ENCODE peak calls at places on chromosomes 7 and 10, in eight cellular contexts. F is T-helper 2 cell; I is Peyer's patch; Y is HFF-Myc; X is central memory CD4-positive, alpha-beta T cell; O is sciatic nerve; J is LoVo; H is mucosa of gallbladder. D is an unnamed sample.

GRCh38 chr7:123625254-123625653 is 23.6 kb downstream of the ASB15 start:
- DNase-seq in F (no peak), I (no peak), Y (no peak), X (no peak), O (no peak), J (no peak), H (no peak), D (no peak)

GRCh38 chr10:93867481-93867880 is 26.3 kb upstream of the SLC35G1 start:
- DNase-seq in F (no peak), I (no peak), Y (no peak), X (no peak), O (no peak), J (no peak), H (no peak), D (no peak)

GRCh38 chr10:51640120-51640819 is 59.1 kb downstream of the CSTF2T start:
- DNase-seq in F (no peak), I (no peak), Y (no peak), X (no peak), O (no peak), J (no peak), H (no peak), D (no peak)

GRCh38 chr10:72105098-72105475 is 16.7 kb upstream of the SPOCK2 start:
- DNase-seq in F (no peak), I (no peak), Y (no peak), X (no peak), O (no peak), J (no peak), H (no peak), D (no peak)

GRCh38 chr10:69644658-69645295 is 14.7 kb downstream of the FAM241B start:
- DNase-seq in F (peak; percentile 6), I (peak; percentile 74), Y (peak; percentile 39), X (no peak), O (peak; percentile 68), J (peak; percentile 60), H (peak; percentile 53), D (no peak)

GRCh38 chr10:79021331-79021907 is 47.3 kb upstream of the ZMIZ1 start:
- DNase-seq in F (no peak), I (peak; percentile 40), Y (no peak), X (no peak), O (peak; percentile 45), J (no peak), H (no peak), D (peak; percentile 41)

GRCh38 chr10:16458196-16458977 is 21.6 kb downstream of the PTER start:
- DNase-seq in F (no peak), I (no peak), Y (no peak), X (no peak), O (no peak), J (no peak), H (no peak), D (no peak)

GRCh38 chr7:30846378-30846777 is 65.3 kb upstream of the AQP1 start:
- DNase-seq in F (no peak), I (peak; percentile 69), Y (no peak), X (no peak), O (peak; percentile 61), J (peak; percentile 73), H (peak; percentile 82), D (no peak)

GRCh38 chr10:63718006-63718405 is 196.8 kb downstream of the REEP3 start:
- DNase-seq in F (no peak), I (no peak), Y (no peak), X (no peak), O (no peak), J (no peak), H (no peak), D (no peak)

GRCh38 chr7:50647286-50647980 is 82.2 kb upstream of the DDC start:
- DNase-seq in F (no peak), I (no peak), Y (no peak), X (no peak), O (no peak), J (no peak), H (no peak), D (peak; percentile 59)

D was measured in coronary artery.